ENCODE peak calls at places on chromosomes 1 and 21, in five cellular contexts. N, U, D, E and V are unnamed samples.

GRCh38 chr1:157112186-157112867 is 12.7 kb upstream of the ETV3L start:
- DNase-seq in N (no peak), D (no peak), E (no peak), U (no peak), V (no peak)

GRCh38 chr1:204746838-204747442 is 61.4 kb upstream of the LRRN2 start:
- DNase-seq in N (peak), E (peak), U (peak), D (no peak), V (peak)

GRCh38 chr1:36116906-36117305 is 8.1 kb downstream of the COL8A2 start:
- DNase-seq in E (no peak), U (no peak), N (no peak), D (no peak), V (no peak)

GRCh38 chr1:23013657-23014056 is 2.0 kb downstream of the TEX46 start:
- DNase-seq in N (no peak), U (peak), E (no peak), D (peak), V (no peak)

GRCh38 chr1:74679811-74680210 is 6.2 kb upstream of the ERICH3 start:
- DNase-seq in U (no peak), D (no peak), N (no peak), E (no peak), V (no peak)

GRCh38 chr1:30452170-30452569 is 271.2 kb downstream of the MATN1 start:
- DNase-seq in D (no peak), U (no peak), E (no peak), N (no peak), V (no peak)

GRCh38 chr21:36664678-36665022 is 34.3 kb upstream of the SIM2 start:
- DNase-seq in E (no peak), D (no peak), N (no peak), U (no peak), V (no peak)

GRCh38 chr1:47757226-47757975 is 239.8 kb downstream of the TRABD2B start:
- DNase-seq in D (no peak), N (no peak), E (no peak), U (no peak), V (no peak)

GRCh38 chr1:1954831-1955441 is 35.9 kb upstream of the TMEM52 start:
- DNase-seq in E (no peak), U (no peak), D (no peak), N (no peak), V (no peak)

GRCh38 chr1:160097196-160097910 is 1.1 kb downstream of the IGSF8 start:
- DNase-seq in U (no peak), E (no peak), N (no peak), D (no peak), V (no peak)

GRCh38 chr1:37468037-37468436 is 6.3 kb upstream of the ZC3H12A start:
- DNase-seq in U (no peak), N (no peak), E (no peak), D (no peak), V (no peak)

GRCh38 chr1:211469938-211470529 is 21.9 kb downstream of the RD3 start:
- DNase-seq in N (peak), E (peak), D (peak), U (peak), V (peak)

GRCh38 chr1:225849905-225850304 is 32.3 kb downstream of the TMEM63A start:
- DNase-seq in N (no peak), U (no peak), E (no peak), D (no peak), V (no peak)

GRCh38 chr1:188249813-188250212 is 1421.1 kb downstream of the PLA2G4A start:
- DNase-seq in E (no peak), D (no peak), N (no peak), U (no peak), V (no peak)

GRCh38 chr1:83716641-83717040 is 282.3 kb downstream of the TTLL7 start:
- DNase-seq in E (no peak), D (no peak), N (no peak), U (no peak), V (no peak)

GRCh38 chr21:31352841-31353240 is 8.8 kb upstream of the TIAM1 start:
- DNase-seq in D (no peak), N (no peak), U (no peak), E (no peak), V (no peak)

GRCh38 chr1:35600593-35600992 is 27.5 kb downstream of the TFAP2E start:
- DNase-seq in D (no peak), N (no peak), E (no peak), U (no peak), V (no peak)

GRCh38 chr21:45996311-45997204 is 15.0 kb downstream of the COL6A1 start:
- DNase-seq in N (no peak), U (no peak), D (no peak), E (no peak), V (no peak)

GRCh38 chr1:203663820-203664219 is 37.2 kb downstream of the ATP2B4 start:
- DNase-seq in U (no peak), D (no peak), E (no peak), N (no peak), V (no peak)

GRCh38 chr1:152189657-152190442 is 30.8 kb upstream of the RPTN start:
- DNase-seq in N (peak), U (peak), E (peak), D (peak), V (no peak)